ENCODE peak calls at places on chromosomes 16 and 17, in seven cellular contexts. T is activated T-helper 1 cell treated with anti-CD3 and anti-CD28 coated beads, Interleukin-12 subunit alpha, Interleukin-12 subunit beta, Interleukin-2, Interleukin-4 antibody, amounts not matched to agents 30 ng/mL and 10 ng/mL and 1 ng/mL, durations not matched to agents 14 hours and 24 hours and 36 hours; J is NCI-H774; U is stimulated activated CD4-positive, alpha-beta T cell treated with anti-CD3 and anti-CD28 coated beads, Interleukin-4, amount 100 ng/mL, for 24 hours; K is effector CD4-positive, alpha-beta T cell; W is GM13977; Y is psoas muscle. B is an unnamed sample.

GRCh38 chr17:65561394-65562205 is at the start of gene AXIN2:
- DNase-seq in T (peak), J (peak), U (peak), K (peak), W (peak), Y (peak), B (peak)

GRCh38 chr17:27247071-27247957 is 46.6 kb upstream of the WSB1 start:
- DNase-seq in T (no peak), J (peak), U (no peak), K (no peak), W (no peak), Y (peak), B (peak)

GRCh38 chr16:841455-842060 is 41.0 kb upstream of the GNG13 start:
- DNase-seq in T (no peak), J (no peak), U (no peak), K (no peak), W (no peak), Y (peak), B (no peak)

GRCh38 chr17:51128089-51128488 is 7.4 kb upstream of the SPAG9 start:
- DNase-seq in T (no peak), J (no peak), U (no peak), K (no peak), W (no peak), Y (no peak), B (no peak)

GRCh38 chr17:83078378-83079339 is 750 bp upstream of the METRNL start:
- DNase-seq in T (no peak), J (no peak), U (no peak), K (no peak), W (no peak), Y (no peak), B (no peak)

GRCh38 chr17:45222273-45222993 is 748 bp downstream of the FMNL1 start:
- DNase-seq in T (no peak), J (no peak), U (peak), K (no peak), W (no peak), Y (no peak), B (no peak)

GRCh38 chr17:17400070-17400469 is 76.7 kb upstream of the MED9 start:
- DNase-seq in T (no peak), J (no peak), U (no peak), K (no peak), W (no peak), Y (no peak), B (no peak)

GRCh38 chr17:46020998-46021397 is 21.9 kb downstream of the STH start:
- DNase-seq in T (no peak), J (no peak), U (no peak), K (no peak), W (no peak), Y (no peak), B (no peak)

GRCh38 chr17:32523017-32523680 is 36.4 kb downstream of the CDK5R1 start:
- DNase-seq in T (peak), J (no peak), U (peak), K (no peak), W (peak), Y (no peak), B (no peak)

GRCh38 chr17:20922128-20922670 is 120.6 kb downstream of the USP22 start:
- DNase-seq in T (no peak), J (no peak), U (no peak), K (no peak), W (no peak), Y (no peak), B (no peak)

GRCh38 chr16:89956511-89957213 is 8.1 kb downstream of the DEF8 start:
- DNase-seq in T (no peak), J (no peak), U (no peak), K (no peak), W (no peak), Y (no peak), B (no peak)